ENCODE peak calls at places on chromosome 18, in five cellular contexts. G is AG04450, H is AG10803, F is A549, N is upper lobe of right lung. S is an unnamed sample.

GRCh38 chr18:79460445-79461300 is 64.9 kb downstream of the NFATC1 start:
- DNase-seq in G (no peak), H (peak), F (no peak), N (no peak), S (no peak)

GRCh38 chr18:25604231-25604908 is 252.4 kb upstream of the ZNF521 start:
- DNase-seq in G (no peak), H (no peak), F (no peak), N (no peak), S (no peak)

GRCh38 chr18:3721771-3722661 is 272.0 kb downstream of the TGIF1 start:
- DNase-seq in G (no peak), H (no peak), F (no peak), N (no peak), S (no peak)

GRCh38 chr18:67261931-67262552 is 254.5 kb downstream of the DSEL start:
- DNase-seq in G (no peak), H (no peak), F (no peak), N (no peak), S (no peak)

GRCh38 chr18:54776282-54776977 is 51.8 kb upstream of the RAB27B start:
- DNase-seq in G (peak), H (peak), F (peak), N (no peak), S (peak)

GRCh38 chr18:70288851-70289328 is at the start of gene SOCS6:
- DNase-seq in G (peak), H (peak), F (no peak), N (peak), S (no peak)

GRCh38 chr18:79856119-79857080 is 58.7 kb downstream of the KCNG2 start:
- DNase-seq in G (no peak), H (peak), F (peak), N (peak), S (peak)

GRCh38 chr18:62744076-62744705 is 28.9 kb downstream of the PHLPP1 start:
- DNase-seq in G (no peak), H (peak), F (no peak), N (no peak), S (no peak)

GRCh38 chr18:78583739-78584066 is 395.9 kb upstream of the SALL3 start:
- DNase-seq in G (no peak), H (no peak), F (no peak), N (no peak), S (no peak)

GRCh38 chr18:54957295-54957694 is 2.0 kb downstream of the CCDC68 start:
- DNase-seq in G (no peak), H (no peak), F (no peak), N (no peak), S (no peak)

GRCh38 chr18:62957885-62958472 is 242.6 kb downstream of the PHLPP1 start:
- DNase-seq in G (no peak), H (peak), F (peak), N (no peak), S (no peak)

GRCh38 chr18:10304853-10305252 is 149.6 kb upstream of the APCDD1 start:
- DNase-seq in G (no peak), H (peak), F (no peak), N (no peak), S (no peak)

GRCh38 chr18:77067315-77068061 is 65.1 kb downstream of the MBP start:
- DNase-seq in G (peak), H (peak), F (peak), N (peak), S (peak)

GRCh38 chr18:6482198-6482977 is 67.7 kb upstream of the L3MBTL4 start:
- DNase-seq in G (peak), H (peak), F (peak), N (peak), S (peak)

GRCh38 chr18:76081536-76081935 is 413.5 kb downstream of the ZNF516 start:
- DNase-seq in G (no peak), H (no peak), F (no peak), N (no peak), S (no peak)

GRCh38 chr18:71673498-71673897 is 870.6 kb downstream of the CBLN2 start:
- DNase-seq in G (no peak), H (no peak), F (no peak), N (no peak), S (no peak)

GRCh38 chr18:9862686-9863085 is 23.1 kb upstream of the TXNDC2 start:
- DNase-seq in G (no peak), H (no peak), F (no peak), N (no peak), S (no peak)

GRCh38 chr18:68147728-68148127 is 567.2 kb downstream of the TMX3 start:
- DNase-seq in G (no peak), H (no peak), F (no peak), N (no peak), S (no peak)

GRCh38 chr18:65352183-65352582 is 398.6 kb upstream of the CDH7 start:
- DNase-seq in G (no peak), H (no peak), F (no peak), N (no peak), S (no peak)

GRCh38 chr18:32683044-32683443 is 89.8 kb downstream of the KLHL14 start:
- DNase-seq in G (no peak), H (no peak), F (no peak), N (no peak), S (no peak)

GRCh38 chr18:21047116-21047515 is 64.5 kb downstream of the ROCK1 start:
- DNase-seq in G (no peak), H (no peak), F (no peak), N (no peak), S (no peak)

GRCh38 chr18:51196811-51197660 is 445 bp downstream of the MEX3C start:
- DNase-seq in G (no peak), H (peak), F (peak), N (peak), S (no peak)

GRCh38 chr18:8661754-8662573 is 43.4 kb upstream of the MTCL1 start:
- DNase-seq in G (no peak), H (peak), F (peak), N (peak), S (peak)

GRCh38 chr18:36372902-36373301 is 75.4 kb downstream of the FHOD3 start:
- DNase-seq in G (peak), H (peak), F (no peak), N (no peak), S (no peak)

GRCh38 chr18:24546304-24546703 is 85.9 kb downstream of the HRH4 start:
- DNase-seq in G (no peak), H (no peak), F (no peak), N (no peak), S (no peak)

GRCh38 chr18:50183556-50183955 is 11.4 kb downstream of the MYO5B start:
- DNase-seq in G (no peak), H (peak), F (no peak), N (no peak), S (peak)

GRCh38 chr18:71630686-71631085 is 913.5 kb downstream of the CBLN2 start:
- DNase-seq in G (no peak), H (no peak), F (no peak), N (no peak), S (no peak)

GRCh38 chr18:77177009-77177408 is 44.4 kb upstream of the MBP start:
- DNase-seq in G (peak), H (peak), F (peak), N (no peak), S (no peak)

GRCh38 chr18:7727381-7728076 is 160.4 kb downstream of the PTPRM start:
- DNase-seq in G (no peak), H (peak), F (no peak), N (no peak), S (no peak)

GRCh38 chr18:50706199-50706598 is 113.6 kb downstream of the MRO start:
- DNase-seq in G (no peak), H (no peak), F (no peak), N (peak), S (no peak)

GRCh38 chr18:32296851-32297250 is 107.0 kb downstream of the MEP1B start:
- DNase-seq in G (no peak), H (no peak), F (no peak), N (no peak), S (no peak)

GRCh38 chr18:43312891-43313290 is 35.6 kb upstream of the SYT4 start:
- DNase-seq in G (no peak), H (no peak), F (no peak), N (no peak), S (no peak)

GRCh38 chr18:27595121-27595848 is 410.2 kb upstream of the CHST9 start:
- DNase-seq in G (no peak), H (no peak), F (no peak), N (no peak), S (no peak)

GRCh38 chr18:27602092-27602491 is 417.0 kb upstream of the CHST9 start:
- DNase-seq in G (no peak), H (no peak), F (no peak), N (no peak), S (no peak)

GRCh38 chr18:27600245-27600644 is 415.1 kb upstream of the CHST9 start:
- DNase-seq in G (no peak), H (no peak), F (no peak), N (no peak), S (no peak)

GRCh38 chr18:27604583-27604982 is 419.5 kb upstream of the CHST9 start:
- DNase-seq in G (no peak), H (no peak), F (no peak), N (no peak), S (no peak)

DNA sequence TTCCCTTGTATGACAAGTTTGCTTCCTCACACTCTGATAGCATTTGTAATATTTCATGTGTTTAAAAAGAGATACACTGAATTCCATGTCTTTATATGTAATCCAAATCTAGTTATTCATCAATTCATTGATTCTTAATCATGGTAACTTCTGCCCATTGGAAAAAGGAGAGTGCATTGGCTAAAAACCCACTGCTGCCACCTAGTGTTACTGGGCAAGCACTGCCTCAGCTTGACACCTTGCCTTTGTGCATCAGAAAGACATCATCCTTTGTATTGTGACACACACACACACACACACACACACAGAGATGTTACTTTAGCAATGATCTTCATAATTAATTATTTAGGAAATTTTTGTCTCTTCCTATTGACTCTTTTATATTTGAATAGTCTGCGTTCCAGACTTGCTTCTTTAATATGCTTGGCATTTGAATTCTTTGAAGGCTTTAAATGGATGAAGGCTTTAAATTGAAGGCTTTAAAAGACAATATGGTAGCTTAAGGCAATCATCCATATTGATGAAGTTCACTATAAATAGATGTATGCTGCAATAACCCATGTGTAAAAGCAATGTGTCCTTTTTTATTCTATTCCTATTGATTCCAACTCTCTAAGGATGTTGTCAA is 414.2 kb upstream of the CHST9 start:
- DNase-seq in G (no peak), H (peak), F (peak), N (no peak), S (peak)
- TF ChIP-seq CTCF in G (peak), H (peak), F (peak), N (peak), S (peak)

DNA sequence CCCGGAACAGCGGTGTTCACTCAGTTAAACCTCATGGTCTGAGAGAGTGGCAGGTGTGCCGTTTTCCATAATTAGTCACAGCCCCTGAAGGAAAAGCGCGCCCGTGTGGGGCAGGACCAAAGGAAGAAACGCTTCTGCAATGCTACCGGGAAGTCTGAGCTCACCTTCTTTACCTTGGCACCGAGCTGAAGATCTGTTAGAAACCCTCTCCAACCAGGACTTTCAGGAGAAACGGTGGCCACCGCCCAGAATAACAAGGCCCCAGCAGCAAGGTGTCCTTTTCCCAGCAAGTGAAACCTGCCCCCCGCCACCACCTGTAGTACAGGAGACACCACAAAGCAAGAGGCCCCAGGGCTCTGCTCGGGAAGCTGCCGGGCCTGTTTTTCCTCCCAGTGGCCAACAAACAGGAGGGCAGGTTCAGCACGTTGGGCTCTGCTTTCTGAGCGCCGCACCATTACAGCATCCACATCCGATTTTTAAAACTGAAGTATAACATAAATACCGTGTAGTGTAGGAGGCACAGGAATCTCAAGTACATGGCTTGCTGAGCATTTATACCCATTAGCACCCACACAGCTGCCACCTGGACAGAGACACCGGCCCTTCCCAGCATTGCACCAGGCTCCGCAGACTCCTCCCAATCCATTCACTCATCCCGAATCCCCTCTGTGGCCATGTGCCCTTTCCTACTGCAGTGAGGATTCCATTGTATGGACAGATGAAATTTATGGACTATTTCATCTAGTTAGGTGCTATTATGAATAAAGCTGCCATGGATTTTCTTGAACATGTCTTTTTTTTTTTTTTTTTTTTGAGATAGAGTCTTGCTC is 121.8 kb upstream of the RIOK3 start:
- DNase-seq in G (no peak), H (no peak), F (no peak), N (peak), S (no peak)
- H3K4me3 ChIP-seq in G (no peak), H (no peak), F (no peak), N (peak), S (no peak)

DNA sequence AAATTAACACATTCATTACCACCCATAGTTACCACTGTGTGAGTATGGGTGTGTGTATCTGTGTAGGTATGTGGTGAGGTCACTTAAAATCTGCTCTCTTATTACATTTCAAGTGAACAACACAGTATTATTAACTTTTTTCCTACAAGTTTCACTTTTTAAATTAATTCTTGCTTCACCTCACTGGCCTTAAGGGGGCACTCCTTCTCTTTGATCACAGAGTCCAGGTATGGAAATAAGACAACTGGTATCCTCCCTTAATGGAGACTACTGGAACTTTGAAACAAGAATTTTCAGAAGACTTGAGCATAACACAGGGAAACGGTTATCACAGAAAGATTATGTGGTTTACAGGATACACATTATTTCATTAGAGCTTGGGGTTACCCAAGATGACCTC is 255.8 kb downstream of the ASXL3 start:
- DNase-seq in G (no peak), H (no peak), F (no peak), N (no peak), S (no peak)
- TF ChIP-seq CTCF in G (no peak), H (no peak), F (no peak), N (no peak), S (no peak)

GRCh38 chr18:46169464-46169941 is 65.3 kb downstream of the HAUS1 start:
- DNase-seq in G (peak), H (peak), F (peak), N (no peak), S (peak)

GRCh38 chr18:46166261-46166970 is 62.2 kb downstream of the HAUS1 start:
- DNase-seq in G (no peak), H (no peak), F (no peak), N (no peak), S (no peak)

GRCh38 chr18:46171331-46171730 is 67.1 kb downstream of the HAUS1 start:
- DNase-seq in G (no peak), H (no peak), F (no peak), N (no peak), S (no peak)

GRCh38 chr18:46164920-46165319 is 60.7 kb downstream of the HAUS1 start:
- DNase-seq in G (no peak), H (no peak), F (no peak), N (no peak), S (no peak)

DNA sequence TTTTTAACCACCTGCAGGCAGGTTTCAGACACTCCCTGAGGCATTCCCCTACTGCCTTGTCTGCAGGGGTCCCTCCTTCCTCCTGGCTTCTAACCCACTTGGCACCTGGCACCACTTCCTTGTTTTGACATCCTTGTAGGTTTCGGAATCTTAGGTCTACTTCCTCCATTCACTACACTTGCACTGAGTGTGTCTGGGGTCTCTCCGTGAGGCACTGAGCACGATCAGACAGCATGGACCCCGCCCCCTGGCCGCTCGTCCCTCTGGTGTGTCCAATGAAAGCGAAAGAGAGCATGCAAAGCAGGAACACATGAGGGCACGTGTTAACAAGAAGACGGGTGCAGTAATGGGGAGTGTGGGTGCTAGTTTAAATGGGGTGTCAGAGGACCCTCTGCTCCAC is 63.8 kb downstream of the HAUS1 start:
- DNase-seq in G (no peak), H (no peak), F (no peak), N (peak), S (no peak)
- H3K4me3 ChIP-seq in G (no peak), H (no peak), F (no peak), N (no peak), S (no peak)

GRCh38 chr18:75066936-75067335 is 142.0 kb downstream of the PTGR3 start:
- DNase-seq in G (no peak), H (no peak), F (no peak), N (no peak), S (no peak)
- TF ChIP-seq CTCF in G (no peak), H (no peak), F (no peak), N (no peak), S (no peak)

DNA sequence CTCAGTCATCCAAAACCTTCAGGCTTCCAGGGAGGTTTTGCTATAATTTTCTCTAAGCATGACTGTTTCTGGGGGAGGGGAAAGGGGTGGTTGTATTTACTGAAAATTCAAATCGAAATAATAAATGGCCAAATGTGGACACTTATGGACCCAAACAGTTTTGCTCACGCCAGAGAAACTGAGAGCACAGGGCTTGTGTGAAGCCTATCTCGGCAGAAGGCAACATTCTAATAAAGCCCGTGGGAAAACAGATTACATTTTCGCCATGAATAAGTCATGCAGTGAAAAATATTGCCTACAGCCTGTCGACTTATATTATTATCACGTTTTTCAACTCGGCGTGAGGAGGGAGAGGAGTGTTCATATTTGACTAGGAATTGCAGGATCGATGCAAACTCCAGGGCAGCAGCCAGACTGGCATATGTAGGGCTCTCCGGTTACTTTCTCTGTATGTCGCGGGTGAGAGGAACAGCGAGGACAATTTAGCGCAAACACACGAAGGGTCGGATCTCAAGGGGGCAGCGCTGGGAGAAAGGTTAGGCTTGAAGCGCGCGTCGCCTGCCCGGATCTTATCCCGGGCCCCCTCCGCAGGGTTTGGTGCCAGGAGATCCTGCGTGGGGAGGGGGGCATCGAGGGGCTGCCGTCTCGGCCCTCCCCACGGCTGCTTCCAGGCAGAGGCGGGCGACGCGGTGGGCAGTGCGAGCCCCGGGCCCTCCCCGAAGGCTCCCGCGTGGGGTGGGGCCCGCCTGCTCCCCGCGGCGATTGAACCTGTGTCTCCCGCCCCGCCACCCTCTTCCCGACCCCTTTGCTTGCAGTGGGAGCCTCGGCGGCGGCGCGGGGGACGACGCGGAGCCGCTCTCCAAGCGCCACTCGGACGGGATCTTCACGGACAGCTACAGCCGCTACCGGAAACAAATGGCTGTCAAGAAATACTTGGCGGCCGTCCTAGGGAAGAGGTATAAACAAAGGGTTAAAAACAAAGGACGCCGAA is 4.3 kb downstream of the ADCYAP1 start:
- DNase-seq in G (no peak), H (no peak), F (no peak), N (no peak), S (no peak)
- H3K4me3 ChIP-seq in G (peak), H (peak), F (no peak), N (peak), S (peak)

GRCh38 chr18:389658-390357 is 110.7 kb downstream of the COLEC12 start:
- DNase-seq in G (no peak), H (peak), F (no peak), N (no peak), S (no peak)
- TF ChIP-seq CTCF in G (peak), H (peak), F (no peak), N (no peak), S (peak)

GRCh38 chr18:48933578-48934399 is 17.0 kb downstream of the SMAD7 start:
- DNase-seq in G (no peak), H (no peak), F (no peak), N (peak), S (no peak)
- H3K4me3 ChIP-seq in G (no peak), H (peak), F (no peak), N (peak), S (no peak)

S was measured in HFF-Myc.